ENCODE peak calls at places on chromosomes 16 and 17, in six cellular contexts. K is stimulated activated CD4-positive, alpha-beta T cell treated with anti-CD3 and anti-CD28 coated beads, Interleukin-1b, Interleukin-23, amount 100 ng/mL, for 1 hour; H is epithelial cell of esophagus; Z is GM19239; J is HS-27A; D is NCI-H2081. Y is an unnamed sample.

GRCh38 chr17:66964930-66965800 is 658 bp downstream of the CACNG4 start:
- DNase-seq in K (no peak), H (no peak), Z (no peak), J (no peak), D (peak; percentile 55), Y (no peak)

GRCh38 chr17:76929148-76929547 is 60.9 kb downstream of the MGAT5B start:
- DNase-seq in K (no peak), H (no peak), Z (no peak), J (no peak), D (no peak), Y (no peak)

GRCh38 chr17:41048441-41048840 is 1.3 kb upstream of the KRTAP2-1 start:
- DNase-seq in K (no peak), H (peak; percentile 53), Z (no peak), J (no peak), D (no peak), Y (no peak)

GRCh38 chr17:80945736-80946135 is 45.9 kb upstream of the CHMP6 start:
- DNase-seq in K (no peak), H (no peak), Z (no peak), J (no peak), D (no peak), Y (no peak)

GRCh38 chr16:86033971-86034370 is 135.0 kb downstream of the IRF8 start:
- DNase-seq in K (no peak), H (no peak), Z (no peak), J (no peak), D (no peak), Y (no peak)

GRCh38 chr16:4846901-4847773 is at the start of the genes GLYR1 and UBN1:
- DNase-seq in K (peak; percentile 98), H (peak; percentile 99), Z (peak; percentile 95), J (peak; percentile 86), D (peak; percentile 97), Y (peak; percentile 95)

GRCh38 chr16:50668368-50669008 is 12.6 kb downstream of the SNX20 start:
- DNase-seq in K (no peak), H (peak; percentile 30), Z (no peak), J (no peak), D (no peak), Y (no peak)

GRCh38 chr17:7959503-7960253 is 27.7 kb downstream of the CNTROB start:
- DNase-seq in K (no peak), H (no peak), Z (no peak), J (no peak), D (no peak), Y (no peak)

GRCh38 chr16:65497571-65497970 is 375.7 kb upstream of the CDH11 start:
- DNase-seq in K (no peak), H (no peak), Z (no peak), J (no peak), D (no peak), Y (no peak)

GRCh38 chr17:38959508-38959907 is 7.7 kb downstream of the FBXO47 start:
- DNase-seq in K (no peak), H (no peak), Z (no peak), J (no peak), D (no peak), Y (no peak)

GRCh38 chr17:7955414-7956042 is 23.5 kb downstream of the CNTROB start:
- DNase-seq in K (no peak), H (no peak), Z (no peak), J (no peak), D (no peak), Y (no peak)

GRCh38 chr17:48642843-48643696 is 16.9 kb upstream of the HOXB9 start:
- DNase-seq in K (no peak), H (no peak), Z (no peak), J (no peak), D (no peak), Y (no peak)

GRCh38 chr17:83173997-83174858 is 94.8 kb downstream of the METRNL start:
- DNase-seq in K (no peak), H (no peak), Z (peak; percentile 89), J (no peak), D (peak; percentile 32), Y (peak; percentile 40)

GRCh38 chr17:29836643-29837042 is 93.4 kb downstream of the SSH2 start:
- DNase-seq in K (no peak), H (no peak), Z (no peak), J (no peak), D (no peak), Y (no peak)

GRCh38 chr17:43604549-43604948 is 57.2 kb downstream of the MEOX1 start:
- DNase-seq in K (no peak), H (no peak), Z (no peak), J (no peak), D (no peak), Y (no peak)

GRCh38 chr17:2770129-2770528 is 20.7 kb upstream of the CCDC92B start:
- DNase-seq in K (no peak), H (no peak), Z (no peak), J (no peak), D (no peak), Y (no peak)

GRCh38 chr17:29569245-29569950 is 897 bp downstream of the TP53I13 start:
- DNase-seq in K (no peak), H (peak; percentile 73), Z (no peak), J (no peak), D (no peak), Y (no peak)

GRCh38 chr16:11407047-11407982 is 62.1 kb downstream of the RMI2 start:
- DNase-seq in K (peak; percentile 13), H (peak; percentile 79), Z (peak; percentile 75), J (peak; percentile 49), D (peak; percentile 69), Y (peak; percentile 27)

GRCh38 chr17:1967092-1967662 is 58.0 kb downstream of the RTN4RL1 start:
- DNase-seq in K (no peak), H (no peak), Z (no peak), J (no peak), D (peak; percentile 49), Y (no peak)

GRCh38 chr16:84514874-84515835 is 10.7 kb upstream of the MEAK7 start:
- DNase-seq in K (peak; percentile 70), H (no peak), Z (peak; percentile 54), J (no peak), D (peak; percentile 19), Y (no peak)

GRCh38 chr17:65163990-65164495 is 26.9 kb downstream of the RGS9 start:
- DNase-seq in K (no peak), H (peak; percentile 83), Z (no peak), J (no peak), D (no peak), Y (no peak)

GRCh38 chr17:7438050-7438614 is 1.2 kb upstream of the FGF11 start:
- DNase-seq in K (peak; percentile 16), H (peak; percentile 84), Z (no peak), J (no peak), D (no peak), Y (no peak)